ENCODE peak calls at places on chromosomes 4 and X, in ten cellular contexts. One of them, this sample, is unnamed.

GRCh38 chr4:67885727-67886126 is 1.9 kb upstream of the TMPRSS11D start:
- DNase-seq in glomerular endothelial cell: peak
- DNase-seq in SK-N-DZ: no peak
- DNase-seq in aorta: no peak
- DNase-seq in activated naive CD4-positive, alpha-beta T cell treated with Interleukin-2 at 50 U/mL for 16 hours: no peak
- DNase-seq in colonic mucosa: no peak
- DNase-seq in GM19239: no peak
- DNase-seq in DMS153: no peak
- DNase-seq in occipital lobe: no peak
- DNase-seq in RCC 7860: peak
- DNase-seq in this sample: no peak

GRCh38 chrX:107723501-107723900 is 52.1 kb downstream of the TSC22D3 start:
- DNase-seq in occipital lobe: no peak
- DNase-seq in GM19239: no peak
- DNase-seq in DMS153: no peak
- DNase-seq in glomerular endothelial cell: no peak
- DNase-seq in RCC 7860: no peak
- DNase-seq in aorta: no peak
- DNase-seq in colonic mucosa: no peak
- DNase-seq in SK-N-DZ: no peak
- DNase-seq in activated naive CD4-positive, alpha-beta T cell treated with Interleukin-2 at 50 U/mL for 16 hours: no peak
- DNase-seq in this sample: no peak

GRCh38 chrX:115499112-115499805 is 61.7 kb upstream of the PLS3 start:
- DNase-seq in DMS153: no peak
- DNase-seq in SK-N-DZ: peak
- DNase-seq in glomerular endothelial cell: no peak
- DNase-seq in colonic mucosa: no peak
- DNase-seq in GM19239: no peak
- DNase-seq in RCC 7860: no peak
- DNase-seq in activated naive CD4-positive, alpha-beta T cell treated with Interleukin-2 at 50 U/mL for 16 hours: no peak
- DNase-seq in aorta: no peak
- DNase-seq in occipital lobe: no peak
- DNase-seq in this sample: no peak

GRCh38 chrX:154026136-154026806 is 6.6 kb upstream of the IRAK1 start:
- DNase-seq in GM19239: no peak
- DNase-seq in SK-N-DZ: no peak
- DNase-seq in activated naive CD4-positive, alpha-beta T cell treated with Interleukin-2 at 50 U/mL for 16 hours: no peak
- DNase-seq in occipital lobe: no peak
- DNase-seq in RCC 7860: no peak
- DNase-seq in colonic mucosa: no peak
- DNase-seq in aorta: no peak
- DNase-seq in DMS153: no peak
- DNase-seq in glomerular endothelial cell: no peak
- DNase-seq in this sample: no peak

GRCh38 chrX:129741880-129742758 is 3.3 kb downstream of the XPNPEP2 start:
- DNase-seq in colonic mucosa: no peak
- DNase-seq in RCC 7860: no peak
- DNase-seq in GM19239: no peak
- DNase-seq in DMS153: no peak
- DNase-seq in activated naive CD4-positive, alpha-beta T cell treated with Interleukin-2 at 50 U/mL for 16 hours: no peak
- DNase-seq in glomerular endothelial cell: no peak
- DNase-seq in occipital lobe: no peak
- DNase-seq in aorta: no peak
- DNase-seq in SK-N-DZ: peak
- DNase-seq in this sample: no peak

GRCh38 chr4:156557962-156558361 is 413.6 kb downstream of the PDGFC start:
- DNase-seq in occipital lobe: no peak
- DNase-seq in GM19239: no peak
- DNase-seq in RCC 7860: no peak
- DNase-seq in DMS153: no peak
- DNase-seq in glomerular endothelial cell: no peak
- DNase-seq in colonic mucosa: no peak
- DNase-seq in SK-N-DZ: no peak
- DNase-seq in aorta: peak
- DNase-seq in activated naive CD4-positive, alpha-beta T cell treated with Interleukin-2 at 50 U/mL for 16 hours: no peak
- DNase-seq in this sample: no peak

GRCh38 chrX:12076046-12076445 is 62.2 kb upstream of the FRMPD4 start:
- DNase-seq in glomerular endothelial cell: no peak
- DNase-seq in occipital lobe: no peak
- DNase-seq in colonic mucosa: no peak
- DNase-seq in SK-N-DZ: no peak
- DNase-seq in DMS153: no peak
- DNase-seq in activated naive CD4-positive, alpha-beta T cell treated with Interleukin-2 at 50 U/mL for 16 hours: no peak
- DNase-seq in GM19239: no peak
- DNase-seq in aorta: no peak
- DNase-seq in RCC 7860: no peak
- DNase-seq in this sample: no peak

GRCh38 chr4:149735796-149736195 is 79.8 kb downstream of the IQCM start:
- DNase-seq in colonic mucosa: no peak
- DNase-seq in aorta: no peak
- DNase-seq in activated naive CD4-positive, alpha-beta T cell treated with Interleukin-2 at 50 U/mL for 16 hours: no peak
- DNase-seq in DMS153: no peak
- DNase-seq in SK-N-DZ: no peak
- DNase-seq in glomerular endothelial cell: no peak
- DNase-seq in GM19239: no peak
- DNase-seq in RCC 7860: no peak
- DNase-seq in occipital lobe: no peak
- DNase-seq in this sample: no peak

GRCh38 chr4:168511780-168512467 is 15.1 kb downstream of the PALLD start:
- DNase-seq in GM19239: no peak
- DNase-seq in occipital lobe: no peak
- DNase-seq in glomerular endothelial cell: no peak
- DNase-seq in RCC 7860: no peak
- DNase-seq in colonic mucosa: no peak
- DNase-seq in DMS153: no peak
- DNase-seq in SK-N-DZ: no peak
- DNase-seq in aorta: no peak
- DNase-seq in activated naive CD4-positive, alpha-beta T cell treated with Interleukin-2 at 50 U/mL for 16 hours: peak
- DNase-seq in this sample: no peak

GRCh38 chrX:17732138-17732783 is 5.0 kb upstream of the SCML1 start:
- DNase-seq in glomerular endothelial cell: no peak
- DNase-seq in DMS153: no peak
- DNase-seq in occipital lobe: no peak
- DNase-seq in colonic mucosa: no peak
- DNase-seq in activated naive CD4-positive, alpha-beta T cell treated with Interleukin-2 at 50 U/mL for 16 hours: no peak
- DNase-seq in aorta: no peak
- DNase-seq in SK-N-DZ: no peak
- DNase-seq in GM19239: no peak
- DNase-seq in RCC 7860: no peak
- DNase-seq in this sample: no peak

GRCh38 chrX:20229155-20229554 is 37.6 kb downstream of the RPS6KA3 start:
- DNase-seq in glomerular endothelial cell: no peak
- DNase-seq in aorta: no peak
- DNase-seq in colonic mucosa: no peak
- DNase-seq in RCC 7860: no peak
- DNase-seq in DMS153: no peak
- DNase-seq in GM19239: no peak
- DNase-seq in activated naive CD4-positive, alpha-beta T cell treated with Interleukin-2 at 50 U/mL for 16 hours: no peak
- DNase-seq in SK-N-DZ: no peak
- DNase-seq in occipital lobe: no peak
- DNase-seq in this sample: no peak

GRCh38 chr4:77026322-77026704 is 49.5 kb downstream of the CCNI start:
- DNase-seq in glomerular endothelial cell: no peak
- DNase-seq in GM19239: no peak
- DNase-seq in activated naive CD4-positive, alpha-beta T cell treated with Interleukin-2 at 50 U/mL for 16 hours: no peak
- DNase-seq in colonic mucosa: no peak
- DNase-seq in DMS153: no peak
- DNase-seq in RCC 7860: no peak
- DNase-seq in occipital lobe: no peak
- DNase-seq in aorta: no peak
- DNase-seq in SK-N-DZ: no peak
- DNase-seq in this sample: no peak

GRCh38 chr4:26624042-26624441 is 40.2 kb downstream of the TBC1D19 start:
- DNase-seq in GM19239: no peak
- DNase-seq in aorta: no peak
- DNase-seq in SK-N-DZ: no peak
- DNase-seq in colonic mucosa: no peak
- DNase-seq in DMS153: no peak
- DNase-seq in RCC 7860: no peak
- DNase-seq in occipital lobe: no peak
- DNase-seq in activated naive CD4-positive, alpha-beta T cell treated with Interleukin-2 at 50 U/mL for 16 hours: no peak
- DNase-seq in glomerular endothelial cell: no peak
- DNase-seq in this sample: no peak

GRCh38 chr4:73019462-73020047 is 50.0 kb downstream of the COX18 start:
- DNase-seq in aorta: no peak
- DNase-seq in RCC 7860: peak
- DNase-seq in GM19239: no peak
- DNase-seq in glomerular endothelial cell: peak
- DNase-seq in occipital lobe: no peak
- DNase-seq in colonic mucosa: no peak
- DNase-seq in SK-N-DZ: peak
- DNase-seq in activated naive CD4-positive, alpha-beta T cell treated with Interleukin-2 at 50 U/mL for 16 hours: no peak
- DNase-seq in DMS153: no peak
- DNase-seq in this sample: no peak

GRCh38 chrX:140477987-140478386 is 26.9 kb downstream of the SOX3 start:
- DNase-seq in aorta: no peak
- DNase-seq in glomerular endothelial cell: no peak
- DNase-seq in colonic mucosa: no peak
- DNase-seq in GM19239: no peak
- DNase-seq in SK-N-DZ: no peak
- DNase-seq in DMS153: no peak
- DNase-seq in occipital lobe: no peak
- DNase-seq in RCC 7860: no peak
- DNase-seq in activated naive CD4-positive, alpha-beta T cell treated with Interleukin-2 at 50 U/mL for 16 hours: no peak
- DNase-seq in this sample: no peak

GRCh38 chrX:16885628-16886027 is 15.5 kb upstream of the RBBP7 start:
- DNase-seq in GM19239: no peak
- DNase-seq in colonic mucosa: no peak
- DNase-seq in DMS153: no peak
- DNase-seq in activated naive CD4-positive, alpha-beta T cell treated with Interleukin-2 at 50 U/mL for 16 hours: no peak
- DNase-seq in RCC 7860: no peak
- DNase-seq in aorta: no peak
- DNase-seq in occipital lobe: no peak
- DNase-seq in SK-N-DZ: no peak
- DNase-seq in glomerular endothelial cell: no peak
- DNase-seq in this sample: no peak

GRCh38 chrX:1554469-1555210 is 17.7 kb upstream of the P2RY8 start:
- DNase-seq in activated naive CD4-positive, alpha-beta T cell treated with Interleukin-2 at 50 U/mL for 16 hours: peak
- DNase-seq in SK-N-DZ: no peak
- DNase-seq in GM19239: no peak
- DNase-seq in RCC 7860: no peak
- DNase-seq in glomerular endothelial cell: no peak
- DNase-seq in DMS153: no peak
- DNase-seq in occipital lobe: no peak
- DNase-seq in aorta: no peak
- DNase-seq in colonic mucosa: no peak
- DNase-seq in this sample: no peak

GRCh38 chr4:164571593-164572385 is 182.1 kb upstream of the SMIM31 start:
- DNase-seq in occipital lobe: no peak
- DNase-seq in RCC 7860: peak
- DNase-seq in glomerular endothelial cell: no peak
- DNase-seq in SK-N-DZ: no peak
- DNase-seq in colonic mucosa: no peak
- DNase-seq in activated naive CD4-positive, alpha-beta T cell treated with Interleukin-2 at 50 U/mL for 16 hours: no peak
- DNase-seq in GM19239: no peak
- DNase-seq in DMS153: no peak
- DNase-seq in aorta: no peak
- DNase-seq in this sample: no peak

GRCh38 chr4:95129708-95130343 is 372.1 kb downstream of the BMPR1B start:
- DNase-seq in RCC 7860: peak
- DNase-seq in activated naive CD4-positive, alpha-beta T cell treated with Interleukin-2 at 50 U/mL for 16 hours: no peak
- DNase-seq in aorta: no peak
- DNase-seq in DMS153: no peak
- DNase-seq in colonic mucosa: peak
- DNase-seq in glomerular endothelial cell: peak
- DNase-seq in GM19239: no peak
- DNase-seq in occipital lobe: no peak
- DNase-seq in SK-N-DZ: no peak
- DNase-seq in this sample: no peak

GRCh38 chrX:38375888-38376287 is 23.5 kb downstream of the OTC start:
- DNase-seq in aorta: no peak
- DNase-seq in glomerular endothelial cell: no peak
- DNase-seq in SK-N-DZ: no peak
- DNase-seq in GM19239: no peak
- DNase-seq in RCC 7860: no peak
- DNase-seq in occipital lobe: no peak
- DNase-seq in DMS153: no peak
- DNase-seq in activated naive CD4-positive, alpha-beta T cell treated with Interleukin-2 at 50 U/mL for 16 hours: no peak
- DNase-seq in colonic mucosa: no peak
- DNase-seq in this sample: no peak

GRCh38 chrX:24676403-24677024 is 17.2 kb upstream of the POLA1 start:
- DNase-seq in aorta: no peak
- DNase-seq in occipital lobe: no peak
- DNase-seq in activated naive CD4-positive, alpha-beta T cell treated with Interleukin-2 at 50 U/mL for 16 hours: no peak
- DNase-seq in colonic mucosa: no peak
- DNase-seq in glomerular endothelial cell: no peak
- DNase-seq in SK-N-DZ: no peak
- DNase-seq in RCC 7860: no peak
- DNase-seq in GM19239: no peak
- DNase-seq in DMS153: no peak
- DNase-seq in this sample: no peak

This sample was measured in tibial artery.